ENCODE peak calls at places on chromosomes 6 and 20, in eight cellular contexts. Y is right cardiac atrium, G is astrocyte of the spinal cord, U is lower leg skin, K is AG08395, O is IMR-90, S is A172, J is Calu3. M is an unnamed sample.

GRCh38 chr20:47818466-47818865 is 33.2 kb upstream of the SULF2 start:
- DNase-seq in O (no peak), U (no peak), G (no peak), Y (no peak), J (no peak), S (no peak), K (no peak), M (no peak)

GRCh38 chr6:116973992-116974391 is 97.0 kb downstream of the RFX6 start:
- DNase-seq in G (no peak), O (no peak), K (no peak), Y (no peak), J (no peak), U (peak), S (no peak), M (no peak)

GRCh38 chr6:89368107-89368506 is 15.6 kb upstream of the UBE2J1 start:
- DNase-seq in Y (peak), U (peak), J (peak), K (peak), G (peak), S (peak), O (peak), M (no peak)

GRCh38 chr6:134097114-134097707 is 44.8 kb upstream of the SLC2A12 start:
- DNase-seq in J (peak), S (peak), G (peak), Y (peak), K (peak), O (peak), U (peak), M (peak)

GRCh38 chr6:77740380-77740779 is 87.5 kb downstream of the MEI4 start:
- DNase-seq in J (no peak), K (peak), G (peak), U (no peak), O (peak), Y (no peak), S (no peak), M (peak)

GRCh38 chr6:75808507-75808906 is 59.5 kb downstream of the MYO6 start:
- DNase-seq in U (no peak), Y (no peak), S (no peak), G (no peak), J (no peak), O (no peak), K (no peak), M (no peak)

GRCh38 chr20:33859157-33859695 is 48.1 kb downstream of the CHMP4B start:
- DNase-seq in O (no peak), U (no peak), G (no peak), Y (no peak), J (no peak), K (no peak), S (peak), M (no peak)

GRCh38 chr6:69866351-69867074 is at the start of gene COL19A1:
- DNase-seq in O (no peak), Y (peak), K (no peak), G (peak), U (no peak), J (peak), S (no peak), M (peak)

GRCh38 chr6:16102208-16102607 is 26.7 kb upstream of the MYLIP start:
- DNase-seq in O (no peak), S (no peak), J (no peak), U (no peak), K (no peak), G (no peak), Y (no peak), M (no peak)

GRCh38 chr20:5135363-5136012 is 8.7 kb downstream of the CDS2 start:
- DNase-seq in Y (no peak), J (no peak), O (no peak), K (no peak), G (no peak), S (no peak), U (no peak), M (no peak)

GRCh38 chr6:135244805-135245204 is 63.7 kb downstream of the MYB start:
- DNase-seq in Y (no peak), S (no peak), G (no peak), J (no peak), K (no peak), O (no peak), U (no peak), M (no peak)

GRCh38 chr6:119978274-119978889 is 628.8 kb upstream of the MAN1A1 start:
- DNase-seq in G (peak), J (peak), K (peak), U (no peak), S (peak), O (peak), Y (no peak), M (peak)

GRCh38 chr6:1075444-1075843 is 236.5 kb upstream of the FOXQ1 start:
- DNase-seq in S (no peak), Y (no peak), O (peak), U (no peak), K (no peak), G (no peak), J (no peak), M (no peak)

GRCh38 chr6:8589941-8590676 is 154.8 kb upstream of the SLC35B3 start:
- DNase-seq in K (no peak), O (no peak), J (no peak), G (no peak), Y (no peak), U (no peak), S (no peak), M (peak)

GRCh38 chr20:37668166-37668565 is 25.7 kb upstream of the CTNNBL1 start:
- DNase-seq in Y (no peak), J (no peak), G (no peak), S (no peak), O (no peak), K (no peak), U (no peak), M (no peak)

GRCh38 chr20:45817652-45818194 is 5.3 kb downstream of the UBE2C start:
- DNase-seq in J (peak), U (no peak), O (peak), G (peak), S (peak), K (peak), Y (no peak), M (peak)